ENCODE peak calls at places on chromosomes 11 and 22, in six cellular contexts. One of them, this sample, is unnamed.

GRCh38 chr22:41963453-41964105 is 5.7 kb upstream of the SEPTIN3 start:
- DNase-seq in A549: no peak
- DNase-seq in H1: no peak
- DNase-seq in endothelial cell of umbilical vein: no peak
- DNase-seq in HepG2: no peak
- DNase-seq in K562: no peak
- DNase-seq in this sample: no peak

GRCh38 chr11:74001822-74002286 is 7.0 kb downstream of the UCP3 start:
- DNase-seq in A549: no peak
- DNase-seq in H1: no peak
- DNase-seq in endothelial cell of umbilical vein: no peak
- DNase-seq in HepG2: no peak
- DNase-seq in K562: no peak
- DNase-seq in this sample: no peak

GRCh38 chr11:61551630-61552029 is 29.2 kb downstream of the SYT7 start:
- DNase-seq in A549: peak
- DNase-seq in H1: no peak
- DNase-seq in endothelial cell of umbilical vein: no peak
- DNase-seq in HepG2: no peak
- DNase-seq in K562: no peak
- DNase-seq in this sample: no peak

GRCh38 chr22:23829845-23830372 is 8.9 kb downstream of the DERL3 start:
- DNase-seq in A549: no peak
- DNase-seq in H1: no peak
- DNase-seq in endothelial cell of umbilical vein: no peak
- DNase-seq in HepG2: no peak
- DNase-seq in K562: no peak
- DNase-seq in this sample: no peak

GRCh38 chr22:38023045-38023444 is 34.2 kb upstream of the PICK1 start:
- DNase-seq in A549: no peak
- DNase-seq in H1: no peak
- DNase-seq in endothelial cell of umbilical vein: no peak
- DNase-seq in HepG2: no peak
- DNase-seq in K562: peak
- DNase-seq in this sample: no peak

GRCh38 chr11:69398529-69399492 is 82.7 kb upstream of the LINC01488 start:
- DNase-seq in A549: no peak
- DNase-seq in H1: no peak
- DNase-seq in endothelial cell of umbilical vein: no peak
- DNase-seq in HepG2: no peak
- DNase-seq in K562: peak
- DNase-seq in this sample: peak

GRCh38 chr11:63961608-63962412 is 12.6 kb upstream of the COX8A start:
- DNase-seq in A549: peak
- DNase-seq in H1: no peak
- DNase-seq in endothelial cell of umbilical vein: no peak
- DNase-seq in HepG2: peak
- DNase-seq in K562: peak
- DNase-seq in this sample: no peak

GRCh38 chr11:113729456-113729855 is 23.3 kb upstream of the TMPRSS5 start:
- DNase-seq in A549: no peak
- DNase-seq in H1: no peak
- DNase-seq in endothelial cell of umbilical vein: no peak
- DNase-seq in HepG2: no peak
- DNase-seq in K562: no peak
- DNase-seq in this sample: no peak

GRCh38 chr11:47944555-47945128 is 35.7 kb upstream of the PTPRJ start:
- DNase-seq in A549: no peak
- DNase-seq in H1: no peak
- DNase-seq in endothelial cell of umbilical vein: no peak
- DNase-seq in HepG2: no peak
- DNase-seq in K562: peak
- DNase-seq in this sample: no peak

GRCh38 chr11:93821617-93822016 is 28.8 kb downstream of the VSTM5 start:
- DNase-seq in A549: no peak
- DNase-seq in H1: no peak
- DNase-seq in endothelial cell of umbilical vein: no peak
- DNase-seq in HepG2: peak
- DNase-seq in K562: no peak
- DNase-seq in this sample: no peak

GRCh38 chr11:61862714-61863547 is 28.4 kb downstream of the FADS3 start:
- DNase-seq in A549: no peak
- DNase-seq in H1: no peak
- DNase-seq in endothelial cell of umbilical vein: no peak
- DNase-seq in HepG2: no peak
- DNase-seq in K562: no peak
- DNase-seq in this sample: no peak

GRCh38 chr11:13448876-13449275 is 14.1 kb downstream of the BTBD10 start:
- DNase-seq in A549: no peak
- DNase-seq in H1: no peak
- DNase-seq in endothelial cell of umbilical vein: peak
- DNase-seq in HepG2: no peak
- DNase-seq in K562: peak
- DNase-seq in this sample: no peak

GRCh38 chr11:35066783-35067476 is 72.0 kb upstream of the CD44 start:
- DNase-seq in A549: no peak
- DNase-seq in H1: no peak
- DNase-seq in endothelial cell of umbilical vein: no peak
- DNase-seq in HepG2: no peak
- DNase-seq in K562: no peak
- DNase-seq in this sample: no peak

GRCh38 chr11:114159802-114160588 is 100.5 kb downstream of the ZBTB16 start:
- DNase-seq in A549: peak
- DNase-seq in H1: no peak
- DNase-seq in endothelial cell of umbilical vein: peak
- DNase-seq in HepG2: peak
- DNase-seq in K562: peak
- DNase-seq in this sample: peak

GRCh38 chr11:12544986-12545775 is 129.0 kb upstream of the TEAD1 start:
- DNase-seq in A549: no peak
- DNase-seq in H1: no peak
- DNase-seq in endothelial cell of umbilical vein: no peak
- DNase-seq in HepG2: no peak
- DNase-seq in K562: no peak
- DNase-seq in this sample: no peak

GRCh38 chr11:79082920-79083319 is 357.9 kb downstream of the TENM4 start:
- DNase-seq in A549: no peak
- DNase-seq in H1: no peak
- DNase-seq in endothelial cell of umbilical vein: no peak
- DNase-seq in HepG2: no peak
- DNase-seq in K562: no peak
- DNase-seq in this sample: no peak

GRCh38 chr22:32802291-32802826 is 854 bp downstream of the TIMP3 start:
- DNase-seq in A549: no peak
- DNase-seq in H1: no peak
- DNase-seq in endothelial cell of umbilical vein: no peak
- DNase-seq in HepG2: no peak
- DNase-seq in K562: no peak
- DNase-seq in this sample: no peak

GRCh38 chr11:128422576-128423370 is 164.6 kb downstream of the ETS1 start:
- DNase-seq in A549: no peak
- DNase-seq in H1: no peak
- DNase-seq in endothelial cell of umbilical vein: no peak
- DNase-seq in HepG2: no peak
- DNase-seq in K562: no peak
- DNase-seq in this sample: no peak

GRCh38 chr22:33853200-33854097 is 66.8 kb downstream of the LARGE1 start:
- DNase-seq in A549: peak
- DNase-seq in H1: no peak
- DNase-seq in endothelial cell of umbilical vein: peak
- DNase-seq in HepG2: peak
- DNase-seq in K562: no peak
- DNase-seq in this sample: peak

GRCh38 chr22:24994070-24994763 is 41.7 kb downstream of the KIAA1671 start:
- DNase-seq in A549: peak
- DNase-seq in H1: no peak
- DNase-seq in endothelial cell of umbilical vein: no peak
- DNase-seq in HepG2: no peak
- DNase-seq in K562: no peak
- DNase-seq in this sample: peak

GRCh38 chr11:73950869-73951710 is at the start of gene DNAJB13:
- DNase-seq in A549: peak
- DNase-seq in H1: no peak
- DNase-seq in endothelial cell of umbilical vein: peak
- DNase-seq in HepG2: peak
- DNase-seq in K562: peak
- DNase-seq in this sample: peak

DNA sequence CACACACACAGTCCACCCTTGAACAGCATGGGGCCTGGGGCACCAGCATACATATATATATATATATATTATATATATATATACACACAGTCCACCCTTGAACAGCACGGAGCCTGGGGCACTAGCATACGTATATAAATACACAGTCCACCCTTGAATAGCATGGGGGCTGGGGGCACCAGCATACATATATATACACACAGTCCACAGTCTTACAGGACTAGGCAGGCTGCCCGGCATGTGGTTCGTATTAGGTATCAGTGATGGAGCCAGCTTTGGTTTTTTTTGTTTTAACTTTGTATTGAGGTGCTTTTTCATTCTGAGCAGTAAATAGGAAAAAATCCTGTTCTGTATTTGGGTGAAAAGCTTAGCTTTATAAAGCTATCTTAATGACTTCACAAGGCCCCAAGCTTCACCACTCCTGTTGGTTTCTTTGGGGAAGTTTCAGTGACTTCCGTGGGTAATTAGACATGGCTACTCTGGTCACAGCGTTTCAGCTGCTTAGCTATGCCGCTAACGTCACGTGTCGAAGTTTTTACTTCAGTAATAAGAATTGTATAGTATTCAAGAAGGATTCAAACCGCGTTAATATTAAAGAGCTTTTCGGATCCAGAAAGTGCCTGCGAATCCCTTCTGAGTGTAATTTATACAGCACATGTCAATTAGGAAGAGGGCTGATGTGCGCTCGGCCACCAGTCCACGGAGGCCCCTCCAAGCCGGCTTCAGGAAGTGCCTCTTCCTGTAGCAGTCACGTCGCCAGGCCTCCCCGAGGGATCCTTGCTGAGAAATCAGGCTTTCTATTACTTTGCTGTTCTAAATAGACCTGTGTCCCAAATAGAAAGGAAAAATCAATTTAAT is 179.7 kb downstream of the TBC1D22A start:
- DNase-seq in A549: no peak
- DNase-seq in H1: no peak
- DNase-seq in endothelial cell of umbilical vein: no peak
- DNase-seq in HepG2: no peak
- DNase-seq in K562: no peak
- DNase-seq in this sample: no peak
- TF ChIP-seq JUN in A549: no peak
- TF ChIP-seq JUN in H1: no peak
- TF ChIP-seq JUN in endothelial cell of umbilical vein: no peak
- TF ChIP-seq JUN in HepG2: no peak
- TF ChIP-seq JUN in K562: no peak
- TF ChIP-seq JUN in this sample: no peak

DNA sequence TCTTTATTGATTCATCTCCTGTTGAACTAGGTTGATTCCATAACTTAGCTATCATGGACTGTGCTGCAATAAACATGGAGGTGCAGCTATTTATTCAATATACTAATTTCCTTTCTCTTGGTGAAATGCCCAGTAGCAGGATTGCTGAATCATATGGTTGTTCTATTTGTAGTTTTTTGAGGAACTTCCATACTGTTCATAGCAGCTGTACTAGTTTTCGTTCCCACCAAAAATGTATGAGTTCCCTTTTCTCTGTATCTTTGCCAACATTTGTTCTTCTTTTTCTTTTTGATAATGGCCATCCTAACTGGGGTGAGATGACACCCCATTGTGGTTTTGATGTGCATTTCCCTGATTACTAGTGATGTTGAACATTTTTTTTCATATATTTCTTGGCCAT is 87.2 kb upstream of the NAV2 start:
- DNase-seq in A549: no peak
- DNase-seq in H1: no peak
- DNase-seq in endothelial cell of umbilical vein: no peak
- DNase-seq in HepG2: no peak
- DNase-seq in K562: no peak
- DNase-seq in this sample: no peak
- TF ChIP-seq JUN in A549: no peak
- TF ChIP-seq JUN in H1: no peak
- TF ChIP-seq JUN in endothelial cell of umbilical vein: no peak
- TF ChIP-seq JUN in HepG2: no peak
- TF ChIP-seq JUN in K562: no peak
- TF ChIP-seq JUN in this sample: no peak

GRCh38 chr11:104076455-104076854 is 40.0 kb downstream of the DDI1 start:
- DNase-seq in A549: no peak
- DNase-seq in H1: no peak
- DNase-seq in endothelial cell of umbilical vein: no peak
- DNase-seq in HepG2: no peak
- DNase-seq in K562: no peak
- DNase-seq in this sample: no peak
- TF ChIP-seq JUN in A549: no peak
- TF ChIP-seq JUN in H1: no peak
- TF ChIP-seq JUN in endothelial cell of umbilical vein: no peak
- TF ChIP-seq JUN in HepG2: no peak
- TF ChIP-seq JUN in K562: no peak
- TF ChIP-seq JUN in this sample: no peak

GRCh38 chr11:33920838-33921613 is 29.1 kb upstream of the LMO2 start:
- DNase-seq in A549: no peak
- DNase-seq in H1: no peak
- DNase-seq in endothelial cell of umbilical vein: no peak
- DNase-seq in HepG2: no peak
- DNase-seq in K562: no peak
- DNase-seq in this sample: no peak
- TF ChIP-seq JUN in A549: no peak
- TF ChIP-seq JUN in H1: no peak
- TF ChIP-seq JUN in endothelial cell of umbilical vein: no peak
- TF ChIP-seq JUN in HepG2: no peak
- TF ChIP-seq JUN in K562: no peak
- TF ChIP-seq JUN in this sample: no peak

GRCh38 chr11:118115048-118115447 is 28.3 kb upstream of the SMIM35 start:
- DNase-seq in A549: no peak
- DNase-seq in H1: no peak
- DNase-seq in endothelial cell of umbilical vein: no peak
- DNase-seq in HepG2: no peak
- DNase-seq in K562: no peak
- DNase-seq in this sample: no peak

GRCh38 chr11:118114266-118114665 is 27.5 kb upstream of the SMIM35 start:
- DNase-seq in A549: no peak
- DNase-seq in H1: no peak
- DNase-seq in endothelial cell of umbilical vein: no peak
- DNase-seq in HepG2: no peak
- DNase-seq in K562: no peak
- DNase-seq in this sample: no peak

GRCh38 chr11:118113031-118113430 is 26.3 kb upstream of the SMIM35 start:
- DNase-seq in A549: no peak
- DNase-seq in H1: no peak
- DNase-seq in endothelial cell of umbilical vein: no peak
- DNase-seq in HepG2: no peak
- DNase-seq in K562: no peak
- DNase-seq in this sample: no peak

GRCh38 chr11:118120793-118121192 is 31.8 kb downstream of the SCN4B start:
- DNase-seq in A549: no peak
- DNase-seq in H1: no peak
- DNase-seq in endothelial cell of umbilical vein: no peak
- DNase-seq in HepG2: no peak
- DNase-seq in K562: no peak
- DNase-seq in this sample: no peak

GRCh38 chr11:118117790-118118601 is 31.2 kb upstream of the SMIM35 start:
- DNase-seq in A549: no peak
- DNase-seq in H1: no peak
- DNase-seq in endothelial cell of umbilical vein: no peak
- DNase-seq in HepG2: no peak
- DNase-seq in K562: no peak
- DNase-seq in this sample: no peak
- TF ChIP-seq JUN in A549: no peak
- TF ChIP-seq JUN in H1: no peak
- TF ChIP-seq JUN in endothelial cell of umbilical vein: no peak
- TF ChIP-seq JUN in HepG2: no peak
- TF ChIP-seq JUN in K562: no peak
- TF ChIP-seq JUN in this sample: no peak